ENCODE peak calls at places on chromosomes 6 and 20, in five cellular contexts. R is lung, Y is choroid plexus epithelial cell, H is DND-41, Q is foreskin keratinocyte. B is an unnamed sample.

GRCh38 chr20:6178537-6178936 is 55.7 kb upstream of the FERMT1 start:
- DNase-seq in R (no peak), Y (peak), H (no peak), Q (peak), B (no peak)

GRCh38 chr6:156618600-156619205 is 158.5 kb upstream of the ARID1B start:
- DNase-seq in R (peak), Y (peak), H (no peak), Q (no peak), B (no peak)

GRCh38 chr20:52110456-52110855 is 81.1 kb downstream of the ZFP64 start:
- DNase-seq in R (no peak), Y (no peak), H (no peak), Q (no peak), B (no peak)

GRCh38 chr6:155418017-155418749 is 37.5 kb downstream of the NOX3 start:
- DNase-seq in R (peak), Y (peak), H (no peak), Q (peak), B (no peak)

GRCh38 chr20:44407402-44408184 is 52.1 kb downstream of the HNF4A start:
- DNase-seq in R (no peak), Y (peak), H (no peak), Q (peak), B (no peak)

GRCh38 chr20:47003223-47003622 is 108.6 kb downstream of the EYA2 start:
- DNase-seq in R (no peak), Y (no peak), H (no peak), Q (no peak), B (no peak)

GRCh38 chr6:1104988-1105670 is 206.8 kb upstream of the FOXQ1 start:
- DNase-seq in R (no peak), Y (no peak), H (no peak), Q (peak), B (no peak)

GRCh38 chr6:153090241-153090930 is 40.7 kb downstream of the RGS17 start:
- DNase-seq in R (no peak), Y (peak), H (no peak), Q (peak), B (no peak)

GRCh38 chr6:141258516-141258915 is 874.2 kb upstream of the GJE1 start:
- DNase-seq in R (no peak), Y (no peak), H (no peak), Q (no peak), B (no peak)

GRCh38 chr6:26044140-26045045 is 42.8 kb upstream of the HFE start:
- DNase-seq in R (no peak), Y (peak), H (peak), Q (peak), B (no peak)

GRCh38 chr20:38770546-38770945 is 22.3 kb downstream of the ACTR5 start:
- DNase-seq in R (no peak), Y (no peak), H (no peak), Q (no peak), B (no peak)

GRCh38 chr6:170128346-170128745 is 162.5 kb downstream of the DLL1 start:
- DNase-seq in R (no peak), Y (no peak), H (no peak), Q (no peak), B (peak)

GRCh38 chr6:42269553-42269952 is 51.9 kb upstream of the MRPS10 start:
- DNase-seq in R (no peak), Y (no peak), H (peak), Q (no peak), B (no peak)

GRCh38 chr20:19973920-19974620 is 43.1 kb upstream of the NAA20 start:
- DNase-seq in R (peak), Y (peak), H (no peak), Q (peak), B (no peak)

GRCh38 chr20:58153121-58153520 is 75.3 kb downstream of the ANKRD60 start:
- DNase-seq in R (no peak), Y (no peak), H (no peak), Q (no peak), B (no peak)

GRCh38 chr6:168343239-168344167 is 23.9 kb upstream of the DACT2 start:
- DNase-seq in R (no peak), Y (no peak), H (no peak), Q (no peak), B (peak)

GRCh38 chr6:131594074-131594473 is 21.0 kb downstream of the ARG1 start:
- DNase-seq in R (no peak), Y (no peak), H (no peak), Q (no peak), B (no peak)

GRCh38 chr20:51651921-51652549 is 109.5 kb upstream of the NFATC2 start:
- DNase-seq in R (no peak), Y (peak), H (no peak), Q (no peak), B (no peak)

GRCh38 chr20:11686900-11687543 is 230.7 kb upstream of the BTBD3 start:
- DNase-seq in R (no peak), Y (peak), H (no peak), Q (no peak), B (no peak)

GRCh38 chr20:63890201-63890576 is 4.7 kb upstream of the DNAJC5 start:
- DNase-seq in R (no peak), Y (peak), H (no peak), Q (no peak), B (no peak)

GRCh38 chr6:76466286-76466685 is 393.8 kb upstream of the IMPG1 start:
- DNase-seq in R (no peak), Y (no peak), H (no peak), Q (no peak), B (no peak)

GRCh38 chr6:129678463-129678862 is 31.5 kb downstream of the ARHGAP18 start:
- DNase-seq in R (no peak), Y (no peak), H (no peak), Q (no peak), B (no peak)

GRCh38 chr6:109441069-109441816 is 719 bp downstream of the SMPD2 start:
- DNase-seq in R (peak), Y (peak), H (peak), Q (peak), B (no peak)

GRCh38 chr20:5991623-5992441 is 41.4 kb downstream of the MCM8 start:
- DNase-seq in R (no peak), Y (peak), H (no peak), Q (no peak), B (no peak)

GRCh38 chr6:6218246-6219085 is 102.0 kb downstream of the F13A1 start:
- DNase-seq in R (no peak), Y (no peak), H (no peak), Q (no peak), B (no peak)

GRCh38 chr6:166988674-166989201 is 10.5 kb upstream of the CEP43 start:
- DNase-seq in R (no peak), Y (no peak), H (no peak), Q (no peak), B (no peak)

GRCh38 chr6:168640738-168641137 is 199.8 kb downstream of the SMOC2 start:
- DNase-seq in R (no peak), Y (peak), H (no peak), Q (no peak), B (no peak)

GRCh38 chr6:39821739-39822532 is 29.8 kb downstream of the DAAM2 start:
- DNase-seq in R (no peak), Y (no peak), H (no peak), Q (no peak), B (no peak)

GRCh38 chr20:11217322-11217989 is 543.7 kb upstream of the JAG1 start:
- DNase-seq in R (no peak), Y (peak), H (no peak), Q (no peak), B (no peak)

GRCh38 chr6:158539363-158539762 is 20.5 kb upstream of the TMEM181 start:
- DNase-seq in R (no peak), Y (no peak), H (no peak), Q (no peak), B (no peak)

GRCh38 chr6:119296036-119297035 is 53.2 kb downstream of the MAN1A1 start:
- DNase-seq in R (no peak), Y (no peak), H (no peak), Q (no peak), B (no peak)

GRCh38 chr6:8335371-8335770 is 100.0 kb downstream of the SLC35B3 start:
- DNase-seq in R (no peak), Y (no peak), H (no peak), Q (no peak), B (no peak)

GRCh38 chr6:116536216-116536621 is 9.3 kb downstream of the TRAPPC3L start:
- DNase-seq in R (no peak), Y (peak), H (peak), Q (peak), B (no peak)

GRCh38 chr20:61436268-61436667 is 184.2 kb downstream of the CDH4 start:
- DNase-seq in R (no peak), Y (peak), H (no peak), Q (peak), B (no peak)

GRCh38 chr20:23043376-23043775 is 6.1 kb downstream of the THBD start:
- DNase-seq in R (no peak), Y (no peak), H (peak), Q (no peak), B (no peak)

GRCh38 chr6:11317885-11318771 is 85.7 kb upstream of the NEDD9 start:
- DNase-seq in R (peak), Y (peak), H (no peak), Q (peak), B (no peak)

GRCh38 chr6:21438237-21438985 is 155.1 kb upstream of the SOX4 start:
- DNase-seq in R (no peak), Y (no peak), H (peak), Q (peak), B (no peak)

GRCh38 chr6:40011844-40012243 is 77.6 kb upstream of the MOCS1 start:
- DNase-seq in R (no peak), Y (no peak), H (no peak), Q (no peak), B (no peak)

DNA sequence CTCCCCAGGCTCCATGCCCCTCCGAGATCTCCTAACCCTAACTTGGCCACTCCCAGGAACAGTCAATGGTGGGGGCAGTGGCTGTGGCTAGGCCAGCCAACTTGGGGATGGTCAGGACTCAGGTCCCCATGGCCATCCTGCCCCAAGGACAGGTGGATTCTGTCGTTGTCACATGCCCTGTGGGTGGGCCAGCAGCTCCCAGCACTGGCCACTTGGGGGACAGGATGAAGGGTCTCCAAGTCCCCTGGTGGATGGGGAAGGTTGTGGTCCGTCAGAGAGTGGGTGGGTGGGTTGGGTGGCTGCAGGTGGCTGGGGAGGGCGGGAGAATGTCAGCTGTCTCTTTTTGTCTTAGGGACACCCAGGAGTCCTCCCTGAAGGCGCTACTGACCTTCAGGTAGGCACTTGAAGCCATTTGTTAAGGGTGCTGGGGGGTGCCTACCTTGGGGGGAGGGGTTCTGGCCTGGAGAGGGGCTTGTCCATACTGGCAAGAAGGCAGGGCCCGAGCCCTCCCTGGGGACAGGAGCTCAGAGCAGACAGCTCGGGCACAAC is 5.5 kb downstream of the COL9A3 start:
- DNase-seq in R (no peak), Y (no peak), H (no peak), Q (no peak), B (no peak)
- TF ChIP-seq CTCF in R (no peak), Y (no peak), H (no peak), Q (no peak), B (no peak)

DNA sequence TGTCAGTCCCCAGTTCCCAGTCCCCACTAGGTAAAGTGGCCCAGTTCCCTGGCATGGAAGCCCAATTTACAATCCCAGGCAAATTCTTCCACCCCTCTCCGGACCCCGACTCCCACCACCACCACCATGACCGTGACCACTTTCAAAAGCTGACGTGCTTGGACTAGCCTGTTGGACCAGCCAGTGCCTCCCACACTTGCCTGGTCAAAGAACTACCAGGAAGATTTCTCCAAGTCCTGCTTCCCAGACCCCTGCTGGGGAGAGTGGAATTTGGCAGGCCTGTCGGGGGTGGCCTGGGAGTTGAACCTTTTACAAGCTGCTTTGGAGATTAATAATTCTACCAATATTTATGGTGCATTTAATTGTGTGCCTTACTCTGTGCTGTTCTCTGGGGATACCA is 1.4 kb upstream of the PTPRT start:
- DNase-seq in R (no peak), Y (no peak), H (no peak), Q (no peak), B (no peak)
- TF ChIP-seq CTCF in R (no peak), Y (no peak), H (no peak), Q (no peak), B (no peak)

GRCh38 chr6:160069459-160069858 is 52.2 kb upstream of the SLC22A1 start:
- DNase-seq in R (no peak), Y (no peak), H (no peak), Q (no peak), B (no peak)

GRCh38 chr6:160070831-160071230 is 50.8 kb upstream of the SLC22A1 start:
- DNase-seq in R (no peak), Y (no peak), H (no peak), Q (no peak), B (no peak)

GRCh38 chr6:160070427-160070826 is 51.2 kb upstream of the SLC22A1 start:
- DNase-seq in R (no peak), Y (no peak), H (no peak), Q (no peak), B (no peak)

GRCh38 chr6:160073272-160073671 is 48.3 kb upstream of the SLC22A1 start:
- DNase-seq in R (no peak), Y (no peak), H (no peak), Q (no peak), B (no peak)

GRCh38 chr6:160071805-160072687 is 49.6 kb upstream of the SLC22A1 start:
- DNase-seq in R (no peak), Y (peak), H (no peak), Q (no peak), B (no peak)
- TF ChIP-seq CTCF in R (no peak), Y (peak), H (peak), Q (peak), B (no peak)

GRCh38 chr6:113120214-113120576 is 737.0 kb upstream of the MARCKS start:
- DNase-seq in R (no peak), Y (peak), H (no peak), Q (peak), B (no peak)

GRCh38 chr6:113128020-113128419 is 729.1 kb upstream of the MARCKS start:
- DNase-seq in R (no peak), Y (no peak), H (no peak), Q (no peak), B (no peak)

GRCh38 chr6:113120577-113121285 is 736.4 kb upstream of the MARCKS start:
- DNase-seq in R (no peak), Y (peak), H (no peak), Q (peak), B (no peak)

GRCh38 chr6:113122060-113122459 is 735.1 kb upstream of the MARCKS start:
- DNase-seq in R (no peak), Y (peak), H (no peak), Q (peak), B (no peak)
- TF ChIP-seq CTCF in R (no peak), Y (peak), H (no peak), Q (peak), B (peak)

GRCh38 chr6:127186889-127187288 is 68.4 kb downstream of the RSPO3 start:
- DNase-seq in R (peak), Y (no peak), H (peak), Q (no peak), B (no peak)
- TF ChIP-seq CTCF in R (no peak), Y (peak), H (peak), Q (peak), B (peak)